ENCODE peak calls at places on chromosomes 2 and 18, in ten cellular contexts. J is hepatocyte; V is dorsolateral prefrontal cortex; M is psoas muscle; U is lung; W is thoracic aorta; L is CD4-positive, alpha-beta memory T cell; O is WERI-Rb-1; H is HL-60; E is foreskin fibroblast. N is an unnamed sample.

GRCh38 chr2:11663427-11663826 is 6.6 kb downstream of the NTSR2 start:
- DNase-seq in L (no peak), O (no peak), H (no peak), M (no peak), W (no peak), U (no peak), V (no peak), J (no peak), E (peak), N (no peak)

GRCh38 chr2:238256594-238257104 is 16.8 kb upstream of the HES6 start:
- DNase-seq in J (peak), W (no peak), M (peak), E (peak), U (peak), V (no peak), L (peak), O (peak), H (peak), N (peak)

GRCh38 chr2:86037141-86037794 is 68.4 kb downstream of the POLR1A start:
- DNase-seq in J (no peak), M (peak), E (peak), H (peak), V (no peak), U (peak), L (no peak), O (no peak), W (peak), N (peak)

GRCh38 chr2:12487253-12488004 is 229.3 kb upstream of the TRIB2 start:
- DNase-seq in H (no peak), V (no peak), U (no peak), O (no peak), E (no peak), J (no peak), W (no peak), L (no peak), M (no peak), N (no peak)

GRCh38 chr2:85019121-85019520 is 48.2 kb downstream of the KCMF1 start:
- DNase-seq in U (no peak), M (no peak), W (no peak), H (no peak), V (no peak), L (no peak), O (no peak), E (no peak), J (peak), N (no peak)

GRCh38 chr18:54392621-54393023 is 34.9 kb downstream of the C18orf54 start:
- DNase-seq in O (no peak), H (peak), E (peak), W (no peak), U (no peak), M (no peak), J (peak), V (no peak), L (peak), N (no peak)

GRCh38 chr2:199278099-199278498 is 179.6 kb downstream of the SATB2 start:
- DNase-seq in O (no peak), E (peak), H (no peak), L (no peak), U (no peak), M (no peak), J (no peak), W (no peak), V (no peak), N (no peak)

GRCh38 chr18:79798999-79799370 is 1.2 kb downstream of the KCNG2 start:
- DNase-seq in O (peak), L (no peak), E (no peak), V (no peak), H (no peak), J (peak), W (no peak), U (no peak), M (no peak), N (no peak)

GRCh38 chr2:29014811-29015414 is 33.8 kb downstream of the TOGARAM2 start:
- DNase-seq in V (no peak), W (no peak), H (peak), O (no peak), L (peak), M (peak), J (no peak), U (no peak), E (peak), N (peak)

GRCh38 chr2:29013046-29013780 is 32.1 kb downstream of the TOGARAM2 start:
- DNase-seq in J (no peak), W (no peak), M (peak), U (no peak), E (no peak), L (no peak), V (no peak), O (no peak), H (no peak), N (no peak)

GRCh38 chr2:29015701-29016470 is 34.8 kb downstream of the TOGARAM2 start:
- DNase-seq in L (no peak), J (no peak), W (no peak), V (no peak), E (no peak), O (no peak), H (no peak), U (no peak), M (peak), N (no peak)

GRCh38 chr2:29012211-29012681 is 31.1 kb downstream of the TOGARAM2 start:
- DNase-seq in J (no peak), W (no peak), O (peak), U (peak), L (peak), H (peak), V (no peak), E (no peak), M (peak), N (peak)

GRCh38 chr2:29014331-29014730 is 33.2 kb downstream of the TOGARAM2 start:
- DNase-seq in M (peak), E (no peak), H (no peak), J (no peak), V (no peak), O (no peak), W (no peak), U (no peak), L (no peak), N (no peak)
- H3K4me3 ChIP-seq in M (peak), E (no peak), H (no peak), J (no peak), V (no peak), O (no peak), W (no peak), U (no peak), L (peak), N (no peak)

DNA sequence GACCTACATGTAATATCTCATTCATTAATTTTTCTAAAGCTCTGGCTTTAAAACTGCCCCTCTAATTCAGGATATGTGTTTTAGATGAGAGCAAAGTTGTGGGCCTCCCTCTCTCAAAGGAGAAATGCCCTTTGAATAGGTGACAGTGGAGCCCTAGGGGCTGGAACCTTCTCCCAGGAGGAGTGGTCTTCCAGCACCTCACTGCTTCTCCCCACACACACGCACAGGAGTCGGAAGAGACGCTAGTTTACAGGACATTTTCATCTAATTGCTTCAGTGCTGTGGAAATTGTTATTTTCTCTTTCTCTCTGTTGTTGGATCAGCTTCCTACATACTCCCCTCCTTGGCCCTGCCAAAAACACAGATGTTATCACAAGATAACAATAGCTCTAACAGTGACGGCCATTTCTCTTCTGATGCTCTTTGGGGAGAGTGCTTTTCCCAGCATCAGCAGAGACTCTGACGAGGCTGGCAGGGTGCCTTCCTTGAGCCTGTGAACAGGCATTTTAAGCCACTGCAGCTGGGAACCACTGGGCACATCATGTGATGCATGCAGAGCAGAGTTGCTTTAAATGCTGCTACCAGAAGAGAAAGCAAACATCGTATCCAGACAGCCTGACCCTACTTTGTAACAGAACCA is 209.4 kb upstream of the SP5 start:
- DNase-seq in V (peak), L (no peak), J (peak), W (no peak), U (peak), M (peak), O (no peak), E (peak), H (no peak), N (peak)
- H3K4me3 ChIP-seq in V (peak), L (no peak), J (no peak), W (peak), U (no peak), M (no peak), O (no peak), E (no peak), H (no peak), N (no peak)

DNA sequence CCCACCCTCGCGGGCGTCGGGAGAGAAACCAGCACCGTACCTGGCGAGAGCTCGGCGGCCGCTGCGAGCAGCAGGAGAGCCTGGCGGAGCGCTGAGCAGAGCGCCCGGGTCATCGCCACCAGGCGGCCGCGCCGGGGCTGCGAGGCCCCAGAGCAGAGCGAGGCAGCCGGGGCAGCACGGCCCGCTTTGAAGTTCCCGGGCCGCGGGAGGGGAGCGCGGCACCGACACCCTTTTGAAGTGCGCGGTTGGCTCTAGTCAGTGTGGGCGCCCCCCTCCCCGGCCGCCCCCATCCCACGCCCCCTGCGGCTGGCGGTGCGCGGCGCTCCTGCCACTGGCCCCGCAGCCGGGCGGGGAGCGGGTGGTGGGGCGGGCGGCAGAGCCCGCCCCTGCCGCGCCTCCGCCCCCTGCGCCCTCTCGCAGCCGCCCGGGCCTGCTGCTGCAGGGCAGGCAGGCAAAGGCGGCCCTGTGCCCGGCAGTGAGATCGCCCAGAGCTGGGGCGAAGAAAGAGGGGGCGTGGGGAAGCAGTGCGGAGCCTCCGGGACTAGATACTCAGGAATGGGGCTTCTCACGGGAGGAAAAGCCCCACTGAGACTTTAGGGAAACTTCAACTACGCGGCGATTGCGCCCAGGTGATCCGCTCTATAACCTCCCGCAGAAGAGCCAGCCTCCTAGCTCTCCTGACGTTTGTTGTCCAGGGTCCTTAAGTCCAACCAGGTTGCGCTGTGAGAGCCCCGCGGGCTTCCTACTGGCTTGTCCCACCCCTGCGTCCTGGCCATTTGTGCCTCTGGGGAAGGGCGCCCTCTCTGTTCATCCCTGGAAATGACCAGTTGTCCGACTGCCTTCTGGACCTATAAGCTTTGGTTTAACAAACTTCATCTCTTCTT is at the start of gene ACVR1C:
- DNase-seq in V (peak), W (no peak), U (peak), H (no peak), E (peak), J (peak), M (peak), O (peak), L (peak), N (peak)
- H3K4me3 ChIP-seq in V (peak), W (peak), U (peak), H (peak), E (peak), J (peak), M (peak), O (peak), L (peak), N (peak)

DNA sequence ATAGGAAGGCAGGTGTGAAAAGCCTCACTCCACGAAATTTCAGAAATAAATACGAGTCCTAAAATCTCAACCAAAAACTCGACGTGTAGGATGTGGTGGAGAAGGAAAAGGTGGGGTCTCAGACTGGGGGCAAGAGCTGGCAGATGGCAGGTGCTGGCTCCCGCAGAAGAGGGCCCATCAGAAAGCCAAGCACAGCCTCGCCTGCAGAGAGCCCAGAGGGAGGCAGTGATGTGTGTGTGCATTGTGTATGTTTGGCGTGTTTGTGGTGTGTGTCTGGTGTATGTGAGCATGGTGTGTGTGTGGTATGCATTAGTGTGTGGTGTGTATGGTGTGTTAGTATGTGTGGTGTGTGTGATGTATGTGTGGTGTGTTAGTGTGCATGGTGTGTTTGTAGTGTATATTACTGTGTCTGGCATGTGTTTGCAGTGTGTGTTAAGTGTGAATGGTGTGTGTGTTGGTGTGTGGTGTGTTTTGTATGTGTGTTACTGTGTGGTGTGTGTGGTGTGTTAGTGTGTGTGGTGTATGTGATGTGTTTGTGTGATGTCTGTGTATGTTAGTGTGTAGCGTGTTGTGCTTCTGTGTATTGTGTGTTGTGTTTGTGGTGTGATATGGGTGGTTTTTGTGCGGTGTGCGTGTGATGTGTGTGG is 116.5 kb downstream of the FAM168B start:
- DNase-seq in W (no peak), M (no peak), O (no peak), U (no peak), L (no peak), H (no peak), V (no peak), J (no peak), E (no peak), N (no peak)
- H3K4me3 ChIP-seq in W (no peak), M (no peak), O (no peak), U (no peak), L (no peak), H (no peak), V (no peak), J (no peak), E (no peak), N (no peak)

GRCh38 chr2:19364014-19364413 is 5.6 kb upstream of the OSR1 start:
- DNase-seq in H (no peak), O (no peak), J (no peak), L (no peak), E (no peak), M (no peak), U (no peak), W (no peak), V (no peak), N (no peak)
- H3K4me3 ChIP-seq in H (no peak), O (no peak), J (no peak), L (no peak), E (no peak), M (no peak), U (no peak), W (peak), V (no peak), N (no peak)

GRCh38 chr18:57802166-57802868 is 798 bp downstream of the ATP8B1 start:
- DNase-seq in E (peak), V (no peak), W (no peak), O (no peak), M (peak), J (no peak), H (no peak), L (no peak), U (no peak), N (no peak)
- H3K4me3 ChIP-seq in E (peak), V (peak), W (peak), O (no peak), M (peak), J (peak), H (peak), L (no peak), U (peak), N (peak)